ENCODE peak calls at places on chromosomes 12 and 14, in seven cellular contexts. N is D721Med; T is activated T-helper 1 cell treated with Interleukin-2 at 50 U/mL for 16 hours; L is activated CD4-positive, alpha-beta T cell treated with anti-CD3 and anti-CD28 coated beads, Interleukin-2, amount 50 U/mL, for 24 hours; Q is RCC 7860; B is Calu3; M is HFFc6. D is an unnamed sample.

GRCh38 chr14:79552778-79553177 is 658.5 kb downstream of the DIO2 start:
- DNase-seq in N (no peak), T (no peak), L (no peak), Q (no peak), B (no peak), M (no peak), D (no peak)

GRCh38 chr12:6163554-6164060 is 36.6 kb upstream of the CD9 start:
- DNase-seq in N (no peak), T (no peak), L (no peak), Q (no peak), B (no peak), M (no peak), D (no peak)

GRCh38 chr14:96638041-96638855 is 136.1 kb downstream of the PAPOLA start:
- DNase-seq in N (no peak), T (no peak), L (no peak), Q (no peak), B (no peak), M (no peak), D (no peak)

GRCh38 chr12:1474567-1475153 is 119.7 kb downstream of the FBXL14 start:
- DNase-seq in N (no peak), T (no peak), L (no peak), Q (peak), B (no peak), M (peak), D (peak)

GRCh38 chr12:83018063-83018462 is 331.4 kb downstream of the TMTC2 start:
- DNase-seq in N (no peak), T (no peak), L (no peak), Q (no peak), B (no peak), M (no peak), D (no peak)

GRCh38 chr12:55727643-55728184 is 1.1 kb downstream of the CD63 start:
- DNase-seq in N (no peak), T (no peak), L (no peak), Q (peak), B (peak), M (peak), D (peak)

GRCh38 chr14:77565289-77566081 is 51.0 kb downstream of the SPTLC2 start:
- DNase-seq in N (no peak), T (no peak), L (no peak), Q (no peak), B (no peak), M (no peak), D (peak)

GRCh38 chr14:28671425-28671824 is 95.2 kb upstream of the FOXG1 start:
- DNase-seq in N (no peak), T (no peak), L (no peak), Q (no peak), B (no peak), M (no peak), D (peak)

GRCh38 chr12:85424581-85425348 is 144.7 kb downstream of the ALX1 start:
- DNase-seq in N (no peak), T (no peak), L (no peak), Q (no peak), B (peak), M (no peak), D (peak)

GRCh38 chr12:86376052-86376451 is 119.9 kb upstream of the MGAT4C start:
- DNase-seq in N (no peak), T (no peak), L (no peak), Q (no peak), B (peak), M (no peak), D (no peak)

GRCh38 chr14:89960895-89961294 is 5.2 kb downstream of the TDP1 start:
- DNase-seq in N (no peak), T (no peak), L (no peak), Q (no peak), B (no peak), M (no peak), D (no peak)

GRCh38 chr12:89856431-89856830 is 147.8 kb upstream of the ATP2B1 start:
- DNase-seq in N (no peak), T (no peak), L (peak), Q (no peak), B (no peak), M (peak), D (no peak)

GRCh38 chr12:30694971-30695326 is 720 bp downstream of the IPO8 start:
- DNase-seq in N (no peak), T (no peak), L (peak), Q (peak), B (peak), M (peak), D (peak)

GRCh38 chr14:101113108-101113612 is 209.6 kb upstream of the RTL1 start:
- DNase-seq in N (no peak), T (no peak), L (no peak), Q (no peak), B (no peak), M (no peak), D (no peak)

GRCh38 chr12:4855121-4855924 is 54.4 kb upstream of the KCNA1 start:
- DNase-seq in N (peak), T (no peak), L (peak), Q (peak), B (peak), M (peak), D (peak)

GRCh38 chr12:51183816-51184215 is 10.9 kb upstream of the TFCP2 start:
- DNase-seq in N (no peak), T (no peak), L (no peak), Q (no peak), B (no peak), M (peak), D (peak)

GRCh38 chr12:116534341-116535121 is 24.6 kb upstream of the MAP1LC3B2 start:
- DNase-seq in N (no peak), T (no peak), L (no peak), Q (no peak), B (no peak), M (no peak), D (no peak)

GRCh38 chr14:103562135-103562384 is 397 bp downstream of the BAG5 start:
- DNase-seq in N (no peak), T (peak), L (no peak), Q (no peak), B (no peak), M (no peak), D (peak)

GRCh38 chr12:86148071-86148470 is 108.1 kb downstream of the MGAT4C start:
- DNase-seq in N (no peak), T (no peak), L (no peak), Q (no peak), B (no peak), M (no peak), D (no peak)

GRCh38 chr12:124617615-124618014 is 50.2 kb upstream of the NCOR2 start:
- DNase-seq in N (no peak), T (no peak), L (no peak), Q (no peak), B (no peak), M (no peak), D (no peak)

D was measured in adipocyte.